ENCODE peak calls at places on chromosomes 6 and 20, in ten cellular contexts. H is upper lobe of left lung; T is activated naive CD4-positive, alpha-beta T cell treated with anti-CD3 and anti-CD28 coated beads, Interleukin-2, amount 50 U/mL, for 72 hours; Q is activated naive CD8-positive, alpha-beta T cell treated with anti-CD3 and anti-CD28 coated beads, Interleukin-2, amount 50 U/mL, for 24 hours; N is A549; G is activated CD8-positive, alpha-beta T cell treated with anti-CD3 and anti-CD28 coated beads, Interleukin-2, amount 10 ng/mL, durations not matched to agents 7 days and 5 days; E is Right ventricle myocardium superior; M is activated T-cell treated with anti-CD3 and anti-CD28 coated beads, Interleukin-2, amount 50 U/mL, for 4 hours; F is upper lobe of right lung; S is T-cell. D is an unnamed sample.

GRCh38 chr6:11622156-11622555 is 84.6 kb downstream of the TMEM170B start:
- ATAC-seq in T (no peak), G (no peak), S (no peak), F (no peak), H (no peak), Q (no peak), N (no peak), M (no peak), E (no peak), D (no peak)

GRCh38 chr6:119205911-119206617 is 127.6 kb upstream of the FAM184A start:
- ATAC-seq in S (no peak), F (peak), T (peak), G (no peak), N (no peak), M (no peak), H (no peak), E (no peak), Q (peak), D (peak)

GRCh38 chr6:52724041-52724405 is 39.3 kb downstream of the GSTA2 start:
- ATAC-seq in M (no peak), G (no peak), N (peak), S (no peak), F (no peak), Q (no peak), T (no peak), E (peak), H (no peak), D (no peak)

GRCh38 chr6:42907336-42907735 is 8.5 kb upstream of the PTCRA start:
- ATAC-seq in H (no peak), S (no peak), T (no peak), N (no peak), E (peak), M (no peak), F (no peak), G (no peak), Q (no peak), D (no peak)

GRCh38 chr6:116497089-116497676 is 14.3 kb upstream of the CALHM5 start:
- ATAC-seq in N (no peak), M (no peak), Q (no peak), G (no peak), S (no peak), E (peak), H (no peak), F (peak), T (no peak), D (no peak)

GRCh38 chr6:109977791-109978173 is 329 bp upstream of the GPR6 start:
- ATAC-seq in F (no peak), M (no peak), N (no peak), E (no peak), H (no peak), S (no peak), T (no peak), Q (no peak), G (no peak), D (no peak)

GRCh38 chr6:159852877-159853276 is 37.9 kb upstream of the MAS1 start:
- ATAC-seq in G (peak), F (peak), Q (no peak), T (no peak), H (no peak), S (no peak), N (peak), E (peak), M (no peak), D (no peak)

GRCh38 chr20:48648482-48649051 is 179.2 kb downstream of the PREX1 start:
- ATAC-seq in Q (no peak), N (no peak), S (no peak), T (no peak), H (no peak), G (no peak), E (peak), F (no peak), M (no peak), D (no peak)

GRCh38 chr20:45970646-45971424 is 1.2 kb downstream of the ZNF335 start:
- ATAC-seq in E (peak), S (no peak), F (no peak), G (peak), H (no peak), Q (no peak), N (peak), T (no peak), M (no peak), D (peak)

GRCh38 chr6:10305740-10306423 is 109.0 kb downstream of the TFAP2A start:
- ATAC-seq in G (no peak), S (no peak), Q (no peak), N (peak), E (no peak), F (no peak), M (no peak), H (no peak), T (no peak), D (no peak)

GRCh38 chr6:20426177-20427082 is 24.8 kb downstream of the E2F3 start:
- ATAC-seq in M (no peak), S (no peak), F (no peak), T (no peak), G (no peak), H (no peak), N (no peak), Q (no peak), E (peak), D (no peak)

GRCh38 chr6:87315071-87315470 is 7.3 kb upstream of the SMIM8 start:
- ATAC-seq in H (no peak), E (no peak), S (no peak), N (no peak), T (no peak), Q (no peak), M (no peak), F (no peak), G (no peak), D (no peak)

GRCh38 chr6:35557239-35557638 is 44.5 kb upstream of the TULP1 start:
- ATAC-seq in H (no peak), Q (no peak), G (no peak), F (peak), S (no peak), E (peak), N (no peak), T (no peak), M (no peak), D (no peak)

GRCh38 chr6:26555505-26556262 is 17.5 kb downstream of the HMGN4 start:
- ATAC-seq in F (no peak), M (no peak), T (no peak), S (no peak), N (peak), Q (no peak), H (no peak), G (no peak), E (no peak), D (no peak)

GRCh38 chr6:138956244-138956924 is 31.7 kb downstream of the REPS1 start:
- ATAC-seq in N (no peak), E (no peak), Q (no peak), G (no peak), S (no peak), T (no peak), F (no peak), M (no peak), H (no peak), D (no peak)

GRCh38 chr6:85405175-85405852 is 44.6 kb upstream of the NT5E start:
- ATAC-seq in T (no peak), M (no peak), G (peak), Q (no peak), H (peak), S (peak), F (peak), N (peak), E (no peak), D (peak)

GRCh38 chr6:12987783-12988182 is 271.2 kb downstream of the PHACTR1 start:
- ATAC-seq in E (peak), T (no peak), G (no peak), Q (no peak), N (no peak), F (no peak), S (no peak), H (no peak), M (no peak), D (no peak)

GRCh38 chr20:32570401-32571190 is 14.5 kb downstream of the NOL4L start:
- ATAC-seq in H (no peak), F (peak), N (no peak), M (no peak), Q (no peak), T (no peak), E (no peak), G (no peak), S (no peak), D (no peak)

GRCh38 chr6:168377856-168378832 is 58.6 kb upstream of the DACT2 start:
- ATAC-seq in F (no peak), H (no peak), T (no peak), N (no peak), M (no peak), S (no peak), G (no peak), Q (no peak), E (peak), D (no peak)

GRCh38 chr20:36773123-36773547 is 428 bp downstream of the DSN1 start:
- ATAC-seq in G (no peak), T (no peak), M (no peak), F (no peak), S (no peak), Q (no peak), H (no peak), E (no peak), N (no peak), D (no peak)